ENCODE peak calls at places on chromosomes 1 and 21, in seven cellular contexts. K is stimulated activated naive CD8-positive, alpha-beta T cell treated with anti-CD3 and anti-CD28 coated beads, Interleukin-15, amount 100 ng/mL, for 72 hours; P is mammary epithelial cell; D is HuH-7; O is activated CD4-positive, alpha-beta T cell treated with anti-CD3 and anti-CD28 coated beads, Interleukin-2, amount 50 U/mL, for 24 hours; V is CD8-positive, alpha-beta T cell; S is CD4-positive, CD25-positive, alpha-beta regulatory T cell. Z is an unnamed sample.

GRCh38 chr1:19840228-19840627 is 25.1 kb upstream of the RNF186 start:
- DNase-seq in D (no peak), K (no peak), O (no peak), V (no peak), S (no peak), P (no peak), Z (no peak)

GRCh38 chr1:11559211-11559970 is 80.4 kb downstream of the DISP3 start:
- DNase-seq in O (no peak), S (no peak), K (no peak), V (no peak), P (peak), D (no peak), Z (no peak)

GRCh38 chr1:234734412-234734835 is 124.4 kb upstream of the IRF2BP2 start:
- DNase-seq in K (no peak), P (no peak), O (no peak), D (no peak), S (no peak), V (no peak), Z (no peak)

GRCh38 chr1:7300893-7301292 is 470.2 kb upstream of the VAMP3 start:
- DNase-seq in D (no peak), K (no peak), P (peak), O (no peak), V (no peak), S (no peak), Z (no peak)

GRCh38 chr1:11355594-11356467 is 82.8 kb downstream of the UBIAD1 start:
- DNase-seq in S (no peak), K (no peak), D (no peak), O (no peak), P (no peak), V (no peak), Z (no peak)

GRCh38 chr1:24849653-24850295 is 80.3 kb downstream of the RUNX3 start:
- DNase-seq in V (peak), K (no peak), S (peak), P (no peak), O (no peak), D (no peak), Z (peak)

GRCh38 chr1:16396591-16396990 is 29.5 kb downstream of the SZRD1 start:
- DNase-seq in V (no peak), O (no peak), P (peak), S (no peak), K (no peak), D (no peak), Z (no peak)

GRCh38 chr1:27391511-27392095 is 819 bp upstream of the GPR3 start:
- DNase-seq in K (peak), D (no peak), O (no peak), V (no peak), P (peak), S (no peak), Z (no peak)

GRCh38 chr1:21837476-21837875 is 25.4 kb downstream of the LDLRAD2 start:
- DNase-seq in D (no peak), O (no peak), K (no peak), S (no peak), V (no peak), P (no peak), Z (no peak)

GRCh38 chr1:79497193-79497773 is 490.8 kb upstream of the ADGRL4 start:
- DNase-seq in S (peak), D (peak), K (no peak), P (peak), V (no peak), O (no peak), Z (peak)

GRCh38 chr1:147580200-147580557 is 38.9 kb downstream of the BCL9 start:
- DNase-seq in P (peak), K (no peak), O (no peak), S (peak), D (no peak), V (no peak), Z (no peak)

GRCh38 chr1:116376734-116377096 is 3.7 kb downstream of the ATP1A1 start:
- DNase-seq in S (no peak), K (no peak), D (no peak), O (no peak), P (no peak), V (no peak), Z (no peak)

GRCh38 chr1:61271412-61271789 is 189.0 kb downstream of the NFIA start:
- DNase-seq in K (no peak), O (no peak), V (no peak), S (no peak), D (no peak), P (no peak), Z (no peak)

GRCh38 chr1:171251741-171252300 is 3.5 kb downstream of the FMO1 start:
- DNase-seq in S (peak), V (no peak), P (no peak), K (peak), O (no peak), D (peak), Z (no peak)

GRCh38 chr1:47725732-47726495 is 271.3 kb downstream of the TRABD2B start:
- DNase-seq in S (peak), O (peak), V (peak), D (peak), K (peak), P (peak), Z (peak)

GRCh38 chr1:108817016-108817415 is 39.9 kb downstream of the AKNAD1 start:
- DNase-seq in P (peak), K (no peak), O (no peak), S (no peak), V (no peak), D (no peak), Z (no peak)

GRCh38 chr1:201753492-201753891 is 75.5 kb upstream of the IPO9 start:
- DNase-seq in P (no peak), K (no peak), D (no peak), O (no peak), S (no peak), V (no peak), Z (no peak)

GRCh38 chr21:26148071-26148470 is 22.5 kb downstream of the APP start:
- DNase-seq in V (no peak), S (no peak), K (no peak), P (no peak), D (no peak), O (no peak), Z (no peak)

GRCh38 chr1:65309317-65310077 is at the start of gene DNAJC6:
- DNase-seq in O (peak), V (peak), K (peak), P (peak), D (peak), S (peak), Z (peak)

GRCh38 chr1:37464443-37464842 is 9.9 kb upstream of the ZC3H12A start:
- DNase-seq in V (no peak), K (no peak), O (no peak), S (no peak), D (no peak), P (no peak), Z (no peak)

GRCh38 chr1:173161510-173162221 is 45.5 kb downstream of the TNFSF4 start:
- DNase-seq in O (no peak), P (peak), K (no peak), V (no peak), S (peak), D (no peak), Z (no peak)

GRCh38 chr1:153361129-153362109 is 3.8 kb downstream of the S100A9 start:
- DNase-seq in S (no peak), P (no peak), O (no peak), V (peak), K (no peak), D (no peak), Z (no peak)

GRCh38 chr1:81598623-81599022 is 202.1 kb upstream of the ADGRL2 start:
- DNase-seq in D (no peak), K (no peak), V (no peak), P (no peak), O (no peak), S (no peak), Z (no peak)

GRCh38 chr1:27446491-27447020 is 43.4 kb downstream of the WASF2 start:
- DNase-seq in V (no peak), D (no peak), O (no peak), S (no peak), K (no peak), P (no peak), Z (no peak)

GRCh38 chr21:38743772-38744529 is 61.8 kb upstream of the ETS2 start:
- DNase-seq in S (no peak), D (no peak), P (no peak), V (no peak), K (no peak), O (no peak), Z (no peak)

GRCh38 chr1:64122588-64122987 is 80.8 kb upstream of the UBE2U start:
- DNase-seq in V (no peak), S (no peak), K (no peak), D (no peak), O (no peak), P (no peak), Z (no peak)

GRCh38 chr1:28503117-28503516 is 2.7 kb upstream of the RCC1 start:
- DNase-seq in S (no peak), K (no peak), V (no peak), D (no peak), P (no peak), O (no peak), Z (no peak)

GRCh38 chr1:223707270-223708000 is 4.9 kb upstream of the CAPN2 start:
- DNase-seq in V (no peak), D (no peak), S (no peak), K (no peak), O (no peak), P (peak), Z (no peak)

GRCh38 chr1:208071425-208072031 is 160.6 kb upstream of the CD34 start:
- DNase-seq in K (no peak), V (no peak), O (no peak), P (no peak), D (no peak), S (no peak), Z (no peak)

Z was measured in HL-60.